ENCODE peak calls at places on chromosomes 4 and X, in five cellular contexts. S, C, U, T and A are unnamed samples.

GRCh38 chrX:139930923-139931645 is 1.8 kb downstream of the ATP11C start:
- DNase-seq in S (no peak), T (no peak), C (peak), U (peak), A (peak)

GRCh38 chrX:24276011-24276410 is 37.9 kb downstream of the SUPT20HL2 start:
- DNase-seq in T (no peak), S (no peak), U (no peak), C (no peak), A (no peak)

GRCh38 chr4:81421346-81422218 is 50.1 kb downstream of the RASGEF1B start:
- DNase-seq in U (no peak), C (no peak), T (peak), S (peak), A (peak)

GRCh38 chrX:48278958-48279357 is 23.8 kb downstream of the SSX1 start:
- DNase-seq in S (no peak), C (no peak), T (no peak), U (no peak), A (no peak)

GRCh38 chr4:8123389-8123788 is 35.2 kb downstream of the ABLIM2 start:
- DNase-seq in C (no peak), T (peak), U (peak), S (no peak), A (no peak)

GRCh38 chrX:48613502-48614160 is 16.3 kb downstream of the WDR13 start:
- DNase-seq in T (peak), C (no peak), S (no peak), U (no peak), A (no peak)

GRCh38 chr4:43757147-43757546 is 691.5 kb downstream of the KCTD8 start:
- DNase-seq in U (no peak), T (peak), S (peak), C (no peak), A (no peak)

GRCh38 chr4:18020145-18020670 is 1.3 kb downstream of the LCORL start:
- DNase-seq in C (no peak), S (no peak), T (no peak), U (peak), A (peak)

GRCh38 chr4:174763454-174764104 is 65.5 kb downstream of the GLRA3 start:
- DNase-seq in U (no peak), S (no peak), C (no peak), T (peak), A (no peak)

GRCh38 chr4:145565328-145565727 is 53.9 kb upstream of the MMAA start:
- DNase-seq in C (no peak), S (no peak), T (no peak), U (no peak), A (no peak)

GRCh38 chrX:126165721-126166401 is at the start of gene DCAF12L2:
- DNase-seq in S (no peak), C (peak), U (peak), T (no peak), A (no peak)

GRCh38 chr4:165700855-165701254 is 172.2 kb upstream of the TLL1 start:
- DNase-seq in S (no peak), U (no peak), C (no peak), T (no peak), A (no peak)

GRCh38 chrX:116667346-116667745 is 204.6 kb upstream of the CT83 start:
- DNase-seq in U (no peak), S (no peak), T (no peak), C (no peak), A (no peak)

GRCh38 chrX:74467656-74468055 is 46.4 kb downstream of the SLC16A2 start:
- DNase-seq in U (no peak), C (no peak), S (no peak), T (no peak), A (no peak)

GRCh38 chr4:186832906-186833305 is 109.2 kb upstream of the FAT1 start:
- DNase-seq in C (no peak), S (no peak), U (no peak), T (peak), A (no peak)

GRCh38 chrX:110944793-110945466 is 149.3 kb upstream of the CHRDL1 start:
- DNase-seq in S (peak), T (peak), C (no peak), U (peak), A (no peak)

GRCh38 chrX:135481696-135482179 is 38.7 kb upstream of the INTS6L start:
- DNase-seq in U (no peak), S (no peak), T (no peak), C (no peak), A (no peak)

GRCh38 chr4:128354205-128354821 is 66.7 kb upstream of the PGRMC2 start:
- DNase-seq in T (peak), S (peak), C (no peak), U (no peak), A (peak)

GRCh38 chrX:11462136-11462535 is 168.9 kb downstream of the AMELX start:
- DNase-seq in C (no peak), S (no peak), T (no peak), U (no peak), A (no peak)

GRCh38 chrX:42384956-42385355 is 393.0 kb downstream of the PPP1R2C start:
- DNase-seq in U (no peak), T (no peak), C (no peak), S (no peak), A (peak)

GRCh38 chrX:141221611-141222010 is 20.7 kb downstream of the SPANXC start:
- DNase-seq in C (no peak), U (no peak), T (peak), S (no peak), A (no peak)

GRCh38 chrX:110286126-110286525 is 31.8 kb downstream of the AMMECR1 start:
- DNase-seq in U (no peak), C (no peak), S (no peak), T (peak), A (peak)

GRCh38 chrX:51459125-51459524 is 37.3 kb downstream of the NUDT11 start:
- DNase-seq in U (peak), S (no peak), C (no peak), T (no peak), A (peak)

GRCh38 chrX:51456814-51457213 is 39.6 kb downstream of the NUDT11 start:
- DNase-seq in U (peak), C (no peak), S (no peak), T (no peak), A (no peak)

GRCh38 chrX:51461053-51462050 is 35.0 kb downstream of the NUDT11 start:
- DNase-seq in S (no peak), T (peak), C (no peak), U (peak), A (peak)

DNA sequence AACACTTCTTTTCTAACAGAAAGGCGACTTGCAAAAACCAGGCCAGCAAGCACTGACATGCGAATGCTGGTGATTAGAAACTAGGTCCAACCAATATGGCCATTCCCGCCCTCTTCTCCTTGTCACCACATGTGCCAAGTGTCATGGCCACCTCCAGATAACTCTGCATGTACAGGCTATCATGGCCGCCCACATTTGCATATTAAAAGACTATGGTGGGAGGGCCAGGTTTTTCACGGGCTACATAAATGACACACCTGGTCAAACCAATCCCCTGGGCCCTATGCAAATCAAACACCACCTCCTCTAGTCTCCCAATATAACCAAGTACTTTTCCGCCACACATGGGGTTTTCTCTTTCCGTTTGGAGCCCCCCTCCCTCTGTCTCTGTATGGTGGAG is 40.1 kb downstream of the NUDT11 start:
- DNase-seq in T (no peak), C (no peak), U (peak), S (no peak), A (no peak)
- TF ChIP-seq CTCF in T (no peak), C (no peak), U (no peak), S (no peak), A (no peak)

GRCh38 chr4:2673157-2673556 is 83.0 kb downstream of the TNIP2 start:
- DNase-seq in U (peak), S (no peak), C (no peak), T (no peak), A (no peak)
- TF ChIP-seq CTCF in U (peak), S (no peak), C (no peak), T (peak), A (no peak)

DNA sequence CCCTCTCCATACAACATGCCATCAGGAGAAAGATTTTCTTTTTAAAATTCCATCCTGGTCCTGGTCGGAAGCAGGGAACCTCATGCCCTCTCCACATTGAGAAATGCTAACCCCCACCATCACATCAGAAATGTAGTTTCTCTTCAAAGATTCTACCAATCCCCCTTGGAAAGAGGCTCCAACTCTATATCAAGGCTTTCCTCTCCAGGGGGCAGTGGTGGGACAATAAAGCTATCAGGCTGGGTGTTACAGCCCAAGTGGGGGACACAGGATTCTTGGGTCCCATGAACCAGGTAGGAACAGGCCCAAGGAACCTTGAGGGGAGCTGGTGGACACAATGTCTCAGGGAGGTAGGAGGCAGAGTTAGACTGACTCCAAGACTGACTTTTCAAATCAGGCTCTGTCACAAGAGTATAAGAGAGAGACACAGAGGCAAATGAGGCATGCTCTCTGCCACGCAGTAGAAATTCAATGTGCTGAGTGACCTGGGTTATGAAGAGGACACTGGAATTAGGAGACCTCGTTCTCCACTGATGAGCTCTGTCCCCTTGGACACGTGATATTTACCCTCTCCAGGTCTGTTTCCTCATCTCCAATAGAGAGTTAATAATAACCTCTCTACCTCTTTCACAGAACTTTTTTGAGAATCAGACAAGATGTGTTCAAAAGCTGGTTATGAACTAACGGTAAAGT is 4.5 kb downstream of the GJB1 start:
- DNase-seq in C (no peak), T (no peak), S (no peak), U (no peak), A (no peak)
- TF ChIP-seq CTCF in C (no peak), T (no peak), S (no peak), U (no peak), A (no peak)

GRCh38 chrX:16138108-16138427 is 14.7 kb downstream of the GRPR start:
- DNase-seq in T (no peak), S (no peak), C (no peak), U (peak), A (no peak)
- TF ChIP-seq CTCF in T (no peak), S (no peak), C (no peak), U (no peak), A (no peak)

DNA sequence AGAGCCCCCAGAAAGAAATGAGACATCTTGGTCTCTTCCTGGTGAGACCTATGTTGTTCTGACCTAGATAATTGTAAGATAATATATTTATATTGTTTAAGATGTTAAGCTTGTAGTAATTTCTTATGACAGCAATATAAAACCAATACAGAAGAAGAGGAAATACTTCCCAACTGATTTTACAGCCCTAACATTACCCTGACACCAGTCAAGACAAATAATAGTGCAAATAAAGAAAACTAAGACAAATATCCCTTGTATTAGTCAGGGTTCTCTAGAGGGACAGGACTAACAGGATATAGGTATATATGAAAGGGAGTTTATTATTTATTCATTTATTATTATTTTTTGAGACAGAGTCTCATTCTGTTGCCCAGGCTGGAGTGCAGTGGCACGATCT is 18.7 kb downstream of the TCEAL8 start:
- DNase-seq in S (no peak), C (no peak), U (no peak), T (no peak), A (no peak)
- TF ChIP-seq CTCF in S (no peak), C (no peak), U (no peak), T (no peak), A (no peak)

GRCh38 chr4:6886886-6887285 is 22.7 kb upstream of the TBC1D14 start:
- DNase-seq in T (no peak), U (no peak), C (no peak), S (no peak), A (no peak)

GRCh38 chr4:6888506-6889071 is 21.0 kb upstream of the TBC1D14 start:
- DNase-seq in S (peak), T (no peak), C (no peak), U (no peak), A (no peak)

GRCh38 chr4:6887591-6888371 is 21.8 kb upstream of the TBC1D14 start:
- DNase-seq in T (no peak), U (peak), C (peak), S (no peak), A (no peak)

GRCh38 chr4:6884341-6884870 is 25.2 kb upstream of the TBC1D14 start:
- DNase-seq in S (no peak), U (no peak), C (no peak), T (no peak), A (no peak)

GRCh38 chr4:6885953-6886557 is 23.6 kb upstream of the TBC1D14 start:
- DNase-seq in T (peak), S (peak), C (peak), U (peak), A (peak)
- TF ChIP-seq CTCF in T (peak), S (no peak), C (no peak), U (peak), A (no peak)